ENCODE peak calls at places on chromosomes 5 and 9, in seven cellular contexts. I, L, T, J, Z, K and R are unnamed samples.

GRCh38 chr5:144712090-144712489 is 541.4 kb downstream of the KCTD16 start:
- DNase-seq in I (no peak), L (no peak), T (no peak), J (no peak), Z (no peak), K (no peak), R (no peak)

GRCh38 chr5:5799229-5799628 is 376.8 kb downstream of the ICE1 start:
- DNase-seq in I (no peak), L (no peak), T (no peak), J (no peak), Z (no peak), K (no peak), R (no peak)

GRCh38 chr5:35777358-35778087 is 79.2 kb upstream of the IL7R start:
- DNase-seq in I (peak), L (peak), T (no peak), J (peak), Z (peak), K (peak), R (no peak)

GRCh38 chr5:22835630-22836029 is 17.5 kb downstream of the CDH12 start:
- DNase-seq in I (peak), L (no peak), T (no peak), J (no peak), Z (no peak), K (no peak), R (no peak)

GRCh38 chr5:407801-408268 is 35.1 kb upstream of the EXOC3 start:
- DNase-seq in I (no peak), L (no peak), T (peak), J (no peak), Z (no peak), K (no peak), R (no peak)

GRCh38 chr9:94150279-94150828 is 66.1 kb downstream of the PTPDC1 start:
- DNase-seq in I (no peak), L (no peak), T (no peak), J (no peak), Z (no peak), K (no peak), R (no peak)

GRCh38 chr9:89277454-89277853 is 33.5 kb upstream of the CKS2 start:
- DNase-seq in I (no peak), L (no peak), T (no peak), J (no peak), Z (no peak), K (no peak), R (no peak)

GRCh38 chr5:59615272-59615671 is 278.3 kb downstream of the PDE4D start:
- DNase-seq in I (no peak), L (no peak), T (no peak), J (no peak), Z (no peak), K (no peak), R (no peak)

GRCh38 chr5:150780180-150780692 is 1.7 kb downstream of the SMIM3 start:
- DNase-seq in I (no peak), L (no peak), T (no peak), J (no peak), Z (peak), K (peak), R (peak)

GRCh38 chr9:87567566-87567965 is 69.9 kb downstream of the DAPK1 start:
- DNase-seq in I (no peak), L (no peak), T (no peak), J (no peak), Z (peak), K (no peak), R (no peak)